ENCODE peak calls at places on chromosomes 3 and 15, in six cellular contexts. R is fibroblast of gingiva; M is dorsolateral prefrontal cortex; U is stimulated activated CD4-positive, alpha-beta T cell treated with anti-CD3 and anti-CD28 coated beads, Interleukin-15, amount 100 ng/mL, for 1 hour; G is NCI-H1105; C is fibroblast of the aortic adventitia. D is an unnamed sample.

GRCh38 chr15:53072077-53072476 is 281.9 kb upstream of the ONECUT1 start:
- DNase-seq in C (peak), G (peak), R (no peak), M (peak), U (no peak), D (peak)

GRCh38 chr3:105449393-105449792 is 82.7 kb downstream of the ALCAM start:
- DNase-seq in M (no peak), R (no peak), G (no peak), C (no peak), U (no peak), D (no peak)

GRCh38 chr3:21043139-21043538 is 707.9 kb downstream of the ZNF385D start:
- DNase-seq in R (no peak), G (no peak), U (no peak), M (no peak), C (no peak), D (no peak)

GRCh38 chr3:58366699-58367098 is 34.0 kb downstream of the PXK start:
- DNase-seq in G (no peak), R (no peak), C (peak), U (no peak), M (no peak), D (no peak)

GRCh38 chr15:31307270-31308184 is 19.1 kb upstream of the KLF13 start:
- DNase-seq in M (peak), R (no peak), G (no peak), C (no peak), U (no peak), D (no peak)

GRCh38 chr15:90482124-90483011 is 47.4 kb upstream of the CRTC3 start:
- DNase-seq in R (peak), U (no peak), M (no peak), G (no peak), C (peak), D (peak)

GRCh38 chr15:33737687-33738606 is 230.3 kb upstream of the CHRM5 start:
- DNase-seq in G (peak), C (peak), U (no peak), M (no peak), R (no peak), D (no peak)

GRCh38 chr3:190382082-190382481 is 5.9 kb upstream of the CLDN16 start:
- DNase-seq in M (no peak), G (no peak), C (peak), R (peak), U (no peak), D (no peak)

GRCh38 chr15:96750361-96750760 is 419.9 kb downstream of the NR2F2 start:
- DNase-seq in U (no peak), G (no peak), R (no peak), C (no peak), M (no peak), D (no peak)

GRCh38 chr3:40309925-40310635 is 573 bp downstream of the EIF1B start:
- DNase-seq in C (peak), U (peak), M (no peak), R (peak), G (no peak), D (no peak)

GRCh38 chr15:55434989-55435825 is 26.9 kb downstream of the PIERCE2 start:
- DNase-seq in M (no peak), C (peak), R (peak), U (no peak), G (no peak), D (peak)

GRCh38 chr3:99659032-99659431 is 20.6 kb downstream of the COL8A1 start:
- DNase-seq in C (peak), M (no peak), G (no peak), R (peak), U (no peak), D (no peak)

GRCh38 chr3:112767177-112767576 is 79.5 kb downstream of the CD200R1L start:
- DNase-seq in G (no peak), C (peak), U (no peak), M (no peak), R (peak), D (no peak)

GRCh38 chr3:186255703-186256331 is 106.2 kb downstream of the DGKG start:
- DNase-seq in G (peak), U (no peak), C (no peak), R (no peak), M (peak), D (no peak)

GRCh38 chr3:109643590-109643989 is 306.2 kb upstream of the DPPA4 start:
- DNase-seq in U (no peak), C (peak), M (no peak), G (no peak), R (peak), D (no peak)

GRCh38 chr15:73928241-73928579 is 1.9 kb downstream of the LOXL1 start:
- DNase-seq in G (no peak), U (no peak), C (no peak), R (peak), M (no peak), D (no peak)

GRCh38 chr3:148211725-148212124 is 486.0 kb upstream of the AGTR1 start:
- DNase-seq in U (no peak), G (no peak), M (no peak), R (no peak), C (peak), D (no peak)

GRCh38 chr3:51622868-51623267 is 48.2 kb upstream of the TEX264 start:
- DNase-seq in G (no peak), C (peak), R (peak), M (peak), U (no peak), D (no peak)

GRCh38 chr3:177330771-177331170 is 133.5 kb upstream of the TBL1XR1 start:
- DNase-seq in C (no peak), M (no peak), U (no peak), G (no peak), R (peak), D (no peak)

GRCh38 chr3:101854608-101855304 is 5.4 kb downstream of the NFKBIZ start:
- DNase-seq in R (no peak), G (no peak), C (no peak), U (no peak), M (no peak), D (no peak)

GRCh38 chr3:188220988-188221818 is 67.2 kb downstream of the LPP start:
- DNase-seq in C (no peak), M (no peak), U (no peak), R (peak), G (no peak), D (no peak)

D was measured in Jurkat, Clone E6-1.